ENCODE peak calls at places on chromosomes 7 and 10, in eight cellular contexts. One of them, this sample, is unnamed.

GRCh38 chr7:40680657-40681056 is 545.9 kb downstream of the SUGCT start:
- DNase-seq in neural progenitor cell: peak; percentile 40
- DNase-seq in H9: no peak
- DNase-seq in uterus: no peak
- DNase-seq in tibial nerve: no peak
- DNase-seq in cardiac muscle cell: no peak
- DNase-seq in endodermal cell: no peak
- DNase-seq in adrenal gland: no peak
- DNase-seq in this sample: no peak

GRCh38 chr10:69869291-69869841 is 67.7 kb downstream of the COL13A1 start:
- DNase-seq in cardiac muscle cell: no peak
- DNase-seq in adrenal gland: no peak
- DNase-seq in endodermal cell: no peak
- DNase-seq in uterus: no peak
- DNase-seq in neural progenitor cell: no peak
- DNase-seq in tibial nerve: no peak
- DNase-seq in H9: no peak
- DNase-seq in this sample: no peak

GRCh38 chr10:68135362-68135761 is 26.1 kb downstream of the MYPN start:
- DNase-seq in tibial nerve: no peak
- DNase-seq in endodermal cell: no peak
- DNase-seq in H9: no peak
- DNase-seq in neural progenitor cell: no peak
- DNase-seq in uterus: no peak
- DNase-seq in adrenal gland: no peak
- DNase-seq in cardiac muscle cell: no peak
- DNase-seq in this sample: no peak

GRCh38 chr7:133575726-133576125 is 322.8 kb downstream of the EXOC4 start:
- DNase-seq in H9: no peak
- DNase-seq in uterus: no peak
- DNase-seq in cardiac muscle cell: peak; percentile 26
- DNase-seq in tibial nerve: no peak
- DNase-seq in endodermal cell: no peak
- DNase-seq in adrenal gland: no peak
- DNase-seq in neural progenitor cell: no peak
- DNase-seq in this sample: no peak

GRCh38 chr7:117020605-117021002 is 67.3 kb downstream of the ST7 start:
- DNase-seq in tibial nerve: no peak
- DNase-seq in cardiac muscle cell: peak; percentile 14
- DNase-seq in adrenal gland: no peak
- DNase-seq in H9: no peak
- DNase-seq in uterus: no peak
- DNase-seq in endodermal cell: no peak
- DNase-seq in neural progenitor cell: peak; percentile 46
- DNase-seq in this sample: no peak

GRCh38 chr10:113945075-113945686 is 90.7 kb downstream of the NHLRC2 start:
- DNase-seq in tibial nerve: no peak
- DNase-seq in H9: no peak
- DNase-seq in endodermal cell: no peak
- DNase-seq in uterus: no peak
- DNase-seq in neural progenitor cell: no peak
- DNase-seq in cardiac muscle cell: no peak
- DNase-seq in adrenal gland: no peak
- DNase-seq in this sample: no peak

GRCh38 chr10:61814160-61814559 is 87.3 kb upstream of the ARID5B start:
- DNase-seq in cardiac muscle cell: no peak
- DNase-seq in tibial nerve: no peak
- DNase-seq in adrenal gland: no peak
- DNase-seq in endodermal cell: no peak
- DNase-seq in uterus: no peak
- DNase-seq in neural progenitor cell: no peak
- DNase-seq in H9: no peak
- DNase-seq in this sample: no peak

GRCh38 chr10:9075420-9075819 is 1020.9 kb downstream of the GATA3 start:
- DNase-seq in adrenal gland: no peak
- DNase-seq in tibial nerve: no peak
- DNase-seq in H9: no peak
- DNase-seq in endodermal cell: no peak
- DNase-seq in uterus: no peak
- DNase-seq in cardiac muscle cell: no peak
- DNase-seq in neural progenitor cell: no peak
- DNase-seq in this sample: no peak

GRCh38 chr10:30045961-30046360 is 13.4 kb downstream of the JCAD start:
- DNase-seq in cardiac muscle cell: no peak
- DNase-seq in adrenal gland: no peak
- DNase-seq in tibial nerve: no peak
- DNase-seq in neural progenitor cell: no peak
- DNase-seq in endodermal cell: no peak
- DNase-seq in H9: no peak
- DNase-seq in uterus: no peak
- DNase-seq in this sample: no peak

GRCh38 chr7:121180436-121181063 is 148.2 kb upstream of the WNT16 start:
- DNase-seq in endodermal cell: no peak
- DNase-seq in H9: no peak
- DNase-seq in neural progenitor cell: no peak
- DNase-seq in adrenal gland: no peak
- DNase-seq in tibial nerve: no peak
- DNase-seq in cardiac muscle cell: no peak
- DNase-seq in uterus: no peak
- DNase-seq in this sample: no peak

GRCh38 chr10:107671968-107672367 is 507.5 kb upstream of the SORCS1 start:
- DNase-seq in neural progenitor cell: no peak
- DNase-seq in tibial nerve: no peak
- DNase-seq in H9: no peak
- DNase-seq in uterus: no peak
- DNase-seq in cardiac muscle cell: no peak
- DNase-seq in endodermal cell: no peak
- DNase-seq in adrenal gland: no peak
- DNase-seq in this sample: no peak

GRCh38 chr7:3200504-3200903 is 100.5 kb upstream of the SDK1 start:
- DNase-seq in uterus: no peak
- DNase-seq in tibial nerve: no peak
- DNase-seq in cardiac muscle cell: peak; percentile 39
- DNase-seq in endodermal cell: peak; percentile 88
- DNase-seq in H9: peak; percentile 83
- DNase-seq in neural progenitor cell: peak; percentile 48
- DNase-seq in adrenal gland: no peak
- DNase-seq in this sample: no peak

GRCh38 chr7:100897111-100897608 is 1.5 kb upstream of the ACHE start:
- DNase-seq in uterus: peak; percentile 73
- DNase-seq in cardiac muscle cell: peak; percentile 56
- DNase-seq in endodermal cell: peak; percentile 85
- DNase-seq in tibial nerve: no peak
- DNase-seq in adrenal gland: no peak
- DNase-seq in H9: peak; percentile 64
- DNase-seq in neural progenitor cell: peak; percentile 69
- DNase-seq in this sample: peak; percentile 80

GRCh38 chr7:32506266-32507054 is 11.2 kb downstream of the AVL9 start:
- DNase-seq in cardiac muscle cell: no peak
- DNase-seq in tibial nerve: no peak
- DNase-seq in uterus: no peak
- DNase-seq in adrenal gland: peak; percentile 39
- DNase-seq in H9: no peak
- DNase-seq in endodermal cell: no peak
- DNase-seq in neural progenitor cell: no peak
- DNase-seq in this sample: no peak

GRCh38 chr7:16023046-16023445 is 336.6 kb upstream of the MEOX2 start:
- DNase-seq in neural progenitor cell: no peak
- DNase-seq in adrenal gland: no peak
- DNase-seq in cardiac muscle cell: no peak
- DNase-seq in tibial nerve: no peak
- DNase-seq in endodermal cell: no peak
- DNase-seq in H9: no peak
- DNase-seq in uterus: no peak
- DNase-seq in this sample: no peak

GRCh38 chr7:39353615-39354376 is 212.4 kb upstream of the YAE1 start:
- DNase-seq in neural progenitor cell: peak; percentile 81
- DNase-seq in tibial nerve: no peak
- DNase-seq in cardiac muscle cell: peak; percentile 67
- DNase-seq in H9: peak; percentile 65
- DNase-seq in uterus: peak; percentile 62
- DNase-seq in adrenal gland: peak; percentile 21
- DNase-seq in endodermal cell: peak; percentile 90
- DNase-seq in this sample: peak; percentile 70

GRCh38 chr7:37067961-37068536 is 343.8 kb upstream of the AOAH start:
- DNase-seq in adrenal gland: no peak
- DNase-seq in cardiac muscle cell: peak; percentile 45
- DNase-seq in tibial nerve: no peak
- DNase-seq in H9: no peak
- DNase-seq in uterus: no peak
- DNase-seq in neural progenitor cell: no peak
- DNase-seq in endodermal cell: no peak
- DNase-seq in this sample: no peak

GRCh38 chr7:19113855-19114590 is 3.4 kb downstream of the TWIST1 start:
- DNase-seq in H9: no peak
- DNase-seq in adrenal gland: no peak
- DNase-seq in neural progenitor cell: no peak
- DNase-seq in endodermal cell: no peak
- DNase-seq in cardiac muscle cell: no peak
- DNase-seq in tibial nerve: no peak
- DNase-seq in uterus: no peak
- DNase-seq in this sample: no peak

GRCh38 chr10:62354941-62355340 is 19.2 kb upstream of the ZNF365 start:
- DNase-seq in endodermal cell: no peak
- DNase-seq in uterus: no peak
- DNase-seq in tibial nerve: no peak
- DNase-seq in neural progenitor cell: no peak
- DNase-seq in adrenal gland: no peak
- DNase-seq in H9: no peak
- DNase-seq in cardiac muscle cell: no peak
- DNase-seq in this sample: no peak

GRCh38 chr7:519974-520458 is 370 bp upstream of the PDGFA start:
- DNase-seq in adrenal gland: peak; percentile 44
- DNase-seq in H9: peak; percentile 74
- DNase-seq in uterus: peak; percentile 66
- DNase-seq in tibial nerve: no peak
- DNase-seq in endodermal cell: peak; percentile 90
- DNase-seq in cardiac muscle cell: peak; percentile 75
- DNase-seq in neural progenitor cell: peak; percentile 86
- DNase-seq in this sample: peak; percentile 58
- H3K27ac ChIP-seq in adrenal gland: peak overlapping the region; percentile 31
- H3K27ac ChIP-seq in H9: no peak overlapping the region
- H3K27ac ChIP-seq in uterus: peak overlapping the region; percentile 92
- H3K27ac ChIP-seq in tibial nerve: peak overlapping the region; percentile 87
- H3K27ac ChIP-seq in endodermal cell: no peak overlapping the region
- H3K27ac ChIP-seq in cardiac muscle cell: no peak overlapping the region
- H3K27ac ChIP-seq in neural progenitor cell: no peak overlapping the region
- H3K27ac ChIP-seq in this sample: no peak overlapping the region

GRCh38 chr10:71747039-71747807 is 26.1 kb downstream of the VSIR start:
- DNase-seq in cardiac muscle cell: no peak
- DNase-seq in adrenal gland: no peak
- DNase-seq in neural progenitor cell: no peak
- DNase-seq in tibial nerve: no peak
- DNase-seq in uterus: no peak
- DNase-seq in H9: no peak
- DNase-seq in endodermal cell: no peak
- DNase-seq in this sample: no peak

GRCh38 chr10:71744897-71745658 is 25.5 kb upstream of the C10orf105 start:
- DNase-seq in endodermal cell: no peak
- DNase-seq in adrenal gland: no peak
- DNase-seq in cardiac muscle cell: no peak
- DNase-seq in uterus: no peak
- DNase-seq in neural progenitor cell: no peak
- DNase-seq in H9: no peak
- DNase-seq in tibial nerve: no peak
- DNase-seq in this sample: no peak

GRCh38 chr10:71747808-71748523 is 25.4 kb downstream of the VSIR start:
- DNase-seq in adrenal gland: no peak
- DNase-seq in endodermal cell: no peak
- DNase-seq in H9: no peak
- DNase-seq in uterus: no peak
- DNase-seq in neural progenitor cell: no peak
- DNase-seq in tibial nerve: no peak
- DNase-seq in cardiac muscle cell: no peak
- DNase-seq in this sample: peak; percentile 52

GRCh38 chr10:71745659-71746250 is 26.2 kb upstream of the C10orf105 start:
- DNase-seq in H9: no peak
- DNase-seq in neural progenitor cell: no peak
- DNase-seq in uterus: no peak
- DNase-seq in tibial nerve: no peak
- DNase-seq in cardiac muscle cell: no peak
- DNase-seq in endodermal cell: no peak
- DNase-seq in adrenal gland: no peak
- DNase-seq in this sample: no peak

GRCh38 chr10:71746344-71747037 is 26.8 kb downstream of the VSIR start:
- DNase-seq in adrenal gland: peak; percentile 25
- DNase-seq in cardiac muscle cell: peak; percentile 89
- DNase-seq in uterus: no peak
- DNase-seq in neural progenitor cell: peak; percentile 45
- DNase-seq in H9: peak; percentile 69
- DNase-seq in tibial nerve: no peak
- DNase-seq in endodermal cell: peak; percentile 87
- DNase-seq in this sample: no peak
- H3K4me1 ChIP-seq in adrenal gland: peaks cover 37% of the 10 kb centered on the region
- H3K4me1 ChIP-seq in cardiac muscle cell: peaks cover 24% of the 10 kb centered on the region
- H3K4me1 ChIP-seq in uterus: no peaks in the 10 kb centered on the region
- H3K4me1 ChIP-seq in neural progenitor cell: peaks cover 5% of the 10 kb centered on the region
- H3K4me1 ChIP-seq in H9: no peaks in the 10 kb centered on the region
- H3K4me1 ChIP-seq in tibial nerve: peaks cover 33% of the 10 kb centered on the region
- H3K4me1 ChIP-seq in endodermal cell: no peaks in the 10 kb centered on the region
- H3K4me1 ChIP-seq in this sample: peaks cover 5% of the 10 kb centered on the region

DNA sequence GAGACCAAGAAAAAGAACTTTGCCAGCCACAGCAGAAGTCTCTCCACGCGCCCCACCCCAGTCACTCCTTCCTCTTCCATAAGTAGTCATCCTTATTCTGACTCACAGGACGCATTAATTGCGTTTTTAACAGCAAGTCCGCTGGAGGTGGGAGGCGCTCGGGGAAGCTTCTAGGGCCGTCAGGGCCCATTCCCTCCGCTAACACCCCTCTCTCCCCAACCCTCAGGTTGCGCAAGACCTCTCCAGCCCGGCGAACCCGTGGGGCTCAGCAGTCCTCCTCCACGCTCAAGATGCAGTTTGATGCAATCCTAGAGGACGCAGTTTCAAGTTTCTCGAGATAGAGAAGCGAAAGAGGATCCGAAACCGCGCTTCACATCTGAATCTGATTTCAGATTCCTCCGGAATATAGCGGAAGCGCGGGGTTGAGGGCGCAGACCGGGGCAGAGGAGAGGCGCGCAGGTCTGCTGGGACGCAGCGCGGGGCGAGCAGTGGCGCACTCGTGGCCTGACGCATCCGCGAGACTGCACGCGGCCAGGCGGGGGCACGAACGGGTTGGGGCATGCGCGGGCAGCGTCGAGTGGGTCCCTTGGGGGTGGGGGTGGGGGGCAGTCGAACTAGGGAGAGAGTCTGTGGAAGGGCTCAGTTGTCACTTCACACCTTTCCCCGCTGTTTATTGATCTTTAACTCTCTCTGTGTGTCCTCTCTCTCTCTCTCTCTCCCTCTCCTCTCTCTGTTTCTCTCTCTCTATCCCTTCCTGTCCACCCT is 37.8 kb upstream of the PSAP start:
- DNase-seq in adrenal gland: peak; percentile 92
- DNase-seq in H9: peak; percentile 57
- DNase-seq in tibial nerve: peak; percentile 66
- DNase-seq in cardiac muscle cell: peak; percentile 66
- DNase-seq in neural progenitor cell: peak; percentile 71
- DNase-seq in endodermal cell: peak; percentile 79
- DNase-seq in uterus: peak; percentile 91
- DNase-seq in this sample: peak; percentile 83
- TF ChIP-seq CTCF in adrenal gland: no peak
- TF ChIP-seq CTCF in H9: no peak
- TF ChIP-seq CTCF in tibial nerve: no peak
- TF ChIP-seq CTCF in cardiac muscle cell: peak; percentile 24
- TF ChIP-seq CTCF in neural progenitor cell: no peak
- TF ChIP-seq CTCF in endodermal cell: no peak
- TF ChIP-seq CTCF in uterus: peak; percentile 20
- TF ChIP-seq CTCF in this sample: no peak

GRCh38 chr10:74898201-74898976 is 72.0 kb downstream of the KAT6B start:
- DNase-seq in tibial nerve: no peak
- DNase-seq in uterus: no peak
- DNase-seq in endodermal cell: no peak
- DNase-seq in adrenal gland: no peak
- DNase-seq in neural progenitor cell: no peak
- DNase-seq in cardiac muscle cell: no peak
- DNase-seq in H9: no peak
- DNase-seq in this sample: no peak
- H3K27ac ChIP-seq in tibial nerve: no peak overlapping the region
- H3K27ac ChIP-seq in uterus: peak overlapping the region; percentile 6
- H3K27ac ChIP-seq in endodermal cell: no peak overlapping the region
- H3K27ac ChIP-seq in adrenal gland: no peak overlapping the region
- H3K27ac ChIP-seq in neural progenitor cell: no peak overlapping the region
- H3K27ac ChIP-seq in cardiac muscle cell: no peak overlapping the region
- H3K27ac ChIP-seq in H9: no peak overlapping the region
- H3K27ac ChIP-seq in this sample: no peak overlapping the region